ENCODE peak calls at places on chromosomes 16 and 17, in five cellular contexts. S is breast epithelium, K is SK-N-SH, M is kidney, B is aorta. I is an unnamed sample.
A peak's percentile ranks its signal among the peaks of the same experiment; 100 is the strongest.

GRCh38 chr17:1005361-1005946 is 8.5 kb downstream of the TIMM22 start:
- DNase-seq in S (peak; percentile 75), K (peak; percentile 44), M (peak; percentile 87), B (peak; percentile 85), I (peak; percentile 61)

GRCh38 chr16:15810411-15810810 is 46.4 kb downstream of the MYH11 start:
- DNase-seq in S (no peak), K (peak; percentile 33), M (no peak), B (no peak), I (no peak)

GRCh38 chr17:39360537-39360936 is 40.9 kb downstream of the FBXL20 start:
- DNase-seq in S (no peak), K (no peak), M (no peak), B (no peak), I (no peak)

GRCh38 chr17:39365252-39365651 is 36.2 kb downstream of the FBXL20 start:
- DNase-seq in S (no peak), K (no peak), M (no peak), B (no peak), I (no peak)

GRCh38 chr16:556479-557173 is 3.6 kb upstream of the PRR35 start:
- DNase-seq in S (no peak), K (peak; percentile 76), M (no peak), B (no peak), I (no peak)

GRCh38 chr17:6936370-6937028 is 59.4 kb upstream of the ALOX12 start:
- DNase-seq in S (no peak), K (peak; percentile 33), M (no peak), B (peak; percentile 55), I (no peak)

GRCh38 chr16:81601601-81602251 is 157.1 kb downstream of the CMIP start:
- DNase-seq in S (no peak), K (peak; percentile 48), M (peak; percentile 39), B (no peak), I (no peak)

GRCh38 chr17:63350364-63350763 is 95.7 kb downstream of the CYB561 start:
- DNase-seq in S (no peak), K (no peak), M (no peak), B (no peak), I (no peak)

GRCh38 chr16:89805136-89805905 is 11.1 kb downstream of the FANCA start:
- DNase-seq in S (no peak), K (no peak), M (no peak), B (no peak), I (no peak)

GRCh38 chr17:2926019-2926650 is 129.9 kb downstream of the RAP1GAP2 start:
- DNase-seq in S (peak; percentile 79), K (peak; percentile 69), M (peak; percentile 82), B (no peak), I (no peak)

GRCh38 chr17:74280093-74280513 is 6.1 kb downstream of the DNAI2 start:
- DNase-seq in S (no peak), K (no peak), M (no peak), B (peak; percentile 61), I (no peak)

GRCh38 chr17:19447085-19447583 is 36.1 kb downstream of the RNF112 start:
- DNase-seq in S (peak; percentile 60), K (peak; percentile 84), M (no peak), B (peak; percentile 64), I (no peak)

GRCh38 chr17:35245196-35245486 is 2.3 kb downstream of the SLFN5 start:
- DNase-seq in S (no peak), K (no peak), M (no peak), B (no peak), I (no peak)

DNA sequence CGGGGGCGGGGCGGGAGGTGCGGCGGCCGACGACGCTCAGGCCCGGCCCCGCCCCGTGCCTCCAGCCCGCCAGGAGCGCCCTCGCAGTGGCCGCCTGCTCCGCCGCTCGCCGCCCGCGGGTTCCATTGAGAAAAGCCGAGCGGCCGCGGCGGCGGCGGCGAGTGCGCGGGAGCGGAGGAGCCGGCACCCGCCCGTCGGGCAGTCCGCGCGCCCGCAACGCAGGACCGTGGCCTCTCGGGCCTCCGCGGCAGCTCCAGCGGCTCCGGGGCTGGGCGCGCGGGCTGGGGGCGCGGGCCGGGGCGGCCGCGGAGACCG is at the start of gene ZFPM1:
- DNase-seq in S (no peak), K (no peak), M (no peak), B (no peak), I (no peak)
- H3K27ac ChIP-seq in S (peak within 1 kb of the TSS; percentile 83), K (peak within 1 kb of the TSS; percentile 86), M (peak within 1 kb of the TSS; percentile 22), B (no peak within 1 kb of the TSS), I (peak within 1 kb of the TSS; percentile 67)

DNA sequence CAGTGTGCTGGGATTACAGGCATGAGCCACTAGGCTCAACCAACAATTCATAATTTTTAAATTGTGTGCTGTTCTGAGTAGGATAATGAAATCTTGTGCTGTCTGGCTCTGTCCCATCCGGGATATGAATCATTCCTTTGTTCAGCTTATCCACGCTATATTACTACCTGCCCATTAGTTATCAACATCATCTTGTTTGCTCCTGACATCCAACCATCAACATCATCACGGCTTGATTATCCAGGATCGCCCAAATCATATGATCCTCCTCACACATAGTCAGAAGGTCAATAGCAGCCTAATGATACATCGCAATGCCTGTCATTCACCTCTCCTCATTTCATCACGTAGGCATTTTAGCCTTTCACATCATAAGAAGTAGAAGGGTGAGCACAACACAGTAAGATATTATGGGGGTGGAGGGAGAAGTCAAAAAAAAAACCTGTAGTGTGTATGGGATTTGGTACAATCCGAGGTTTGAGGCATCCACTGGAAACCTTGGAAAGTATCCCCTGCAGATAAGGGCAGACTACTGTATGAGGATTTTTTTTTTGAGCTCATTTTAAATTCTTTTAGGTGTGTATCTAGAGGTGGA is 77.0 kb upstream of the SIAH1 start:
- DNase-seq in S (no peak), K (no peak), M (no peak), B (no peak), I (no peak)
- H3K27ac ChIP-seq in S (no peak overlapping the region), K (no peak overlapping the region), M (no peak overlapping the region), B (no peak overlapping the region), I (no peak overlapping the region)

GRCh38 chr17:28317965-28318758 is 838 bp upstream of the TMEM97 start:
- DNase-seq in S (no peak), K (peak; percentile 71), M (no peak), B (no peak), I (no peak)

GRCh38 chr17:28317099-28317964 is 1.7 kb upstream of the TMEM97 start:
- DNase-seq in S (no peak), K (peak; percentile 27), M (no peak), B (no peak), I (no peak)

GRCh38 chr17:28324272-28324745 is 5.3 kb downstream of the TMEM97 start:
- DNase-seq in S (no peak), K (no peak), M (no peak), B (no peak), I (no peak)

GRCh38 chr17:28318759-28319660 is at the start of gene TMEM97:
- DNase-seq in S (peak; percentile 94), K (peak; percentile 96), M (peak; percentile 98), B (peak; percentile 96), I (peak; percentile 93)

GRCh38 chr17:28320215-28321061 is 1.4 kb downstream of the TMEM97 start:
- DNase-seq in S (no peak), K (no peak), M (no peak), B (no peak), I (no peak)
- H3K27ac ChIP-seq in S (no peak overlapping the region), K (no peak overlapping the region), M (no peak overlapping the region), B (no peak overlapping the region), I (no peak overlapping the region)

GRCh38 chr16:19288872-19289799 is 3.6 kb downstream of the CLEC19A start:
- DNase-seq in S (no peak), K (no peak), M (no peak), B (no peak), I (no peak)
- H3K27ac ChIP-seq in S (no peak overlapping the region), K (no peak overlapping the region), M (no peak overlapping the region), B (no peak overlapping the region), I (no peak overlapping the region)

DNA sequence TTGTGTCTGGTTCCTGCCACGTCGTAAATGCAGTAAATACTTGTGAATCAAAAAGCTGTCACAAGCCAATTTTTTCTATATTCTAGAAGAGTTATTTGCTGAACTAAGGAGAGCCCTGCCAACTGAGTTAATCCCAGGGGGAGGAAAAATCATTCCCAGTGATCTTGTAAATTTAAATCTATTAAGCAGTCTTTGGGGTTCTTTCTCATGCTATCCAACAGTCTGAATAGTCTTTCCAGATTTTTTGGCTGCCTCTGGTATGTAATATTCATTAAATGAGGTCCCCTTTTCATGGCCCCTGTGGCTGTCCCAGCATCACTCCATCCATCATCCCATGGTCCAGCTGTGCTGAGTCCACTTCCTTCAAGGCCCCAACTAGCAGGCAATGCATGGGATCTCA is 46.7 kb downstream of the VAT1L start:
- DNase-seq in S (no peak), K (no peak), M (no peak), B (no peak), I (no peak)
- H3K27ac ChIP-seq in S (no peak overlapping the region), K (peak overlapping the region; percentile 81), M (no peak overlapping the region), B (no peak overlapping the region), I (no peak overlapping the region)

GRCh38 chr17:36947922-36948716 is 635 bp upstream of the AATF start:
- DNase-seq in S (no peak), K (no peak), M (no peak), B (no peak), I (no peak)
- H3K27ac ChIP-seq in S (peak overlapping the region; percentile 98), K (peak overlapping the region; percentile 68), M (peak overlapping the region; percentile 94), B (no peak overlapping the region), I (peak overlapping the region; percentile 76)

DNA sequence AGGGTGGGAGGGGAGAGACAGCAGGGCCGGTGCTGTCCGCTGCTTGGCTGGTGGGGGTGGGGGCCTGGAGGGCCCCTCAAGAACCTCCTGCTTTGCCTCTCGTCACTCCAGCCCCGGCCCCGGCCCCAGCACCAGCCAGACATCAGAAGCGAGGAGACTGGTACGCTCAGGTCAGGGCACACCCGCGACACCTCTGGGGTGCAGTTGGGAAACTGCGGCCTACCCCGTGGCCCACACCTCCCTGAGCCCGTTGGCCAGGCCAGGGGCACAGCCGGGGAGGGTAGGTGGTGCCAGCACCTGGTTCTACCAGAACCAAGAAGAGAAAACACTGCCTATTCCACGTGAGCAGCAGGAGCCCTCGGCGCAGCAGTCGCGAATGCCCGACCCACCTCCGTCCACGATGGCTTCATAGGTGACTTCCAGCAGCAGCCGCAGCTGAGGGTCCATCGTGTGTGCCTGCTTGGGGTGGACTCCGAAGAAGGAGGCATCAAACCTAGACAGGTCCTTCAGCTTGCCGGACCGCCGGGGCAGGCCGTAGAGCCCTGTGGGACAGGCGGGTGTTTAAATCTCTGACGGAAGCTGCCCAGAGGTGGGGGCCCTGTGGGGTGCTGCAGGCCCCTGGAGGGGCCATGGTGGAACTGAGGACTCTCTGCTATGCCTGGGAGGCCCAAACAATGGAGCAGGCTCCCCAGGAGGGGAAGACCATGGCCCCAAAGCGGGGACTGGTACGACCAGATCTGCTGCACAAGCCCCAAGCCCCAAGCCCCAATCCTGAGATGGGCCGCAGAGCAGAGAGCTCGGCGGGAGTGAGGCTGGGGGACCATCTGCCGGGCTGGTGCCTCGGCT is 2.9 kb downstream of the FASN start:
- DNase-seq in S (no peak), K (no peak), M (peak; percentile 73), B (peak; percentile 38), I (no peak)
- H3K27ac ChIP-seq in S (no peak overlapping the region), K (no peak overlapping the region), M (no peak overlapping the region), B (no peak overlapping the region), I (no peak overlapping the region)

I was measured in substantia nigra.